ENCODE peak calls at places on chromosomes 13 and 19, in nine cellular contexts. M, T, B, D, Y, X, F, K and E are unnamed samples.

GRCh38 chr19:15419413-15420025 is 731 bp upstream of the AKAP8L start:
- DNase-seq in M (no peak), T (peak; percentile 71), B (no peak), D (no peak), Y (no peak), X (no peak), F (no peak), K (no peak), E (no peak)

GRCh38 chr13:109630281-109630680 is 156.1 kb downstream of the IRS2 start:
- DNase-seq in M (no peak), T (no peak), B (no peak), D (no peak), Y (peak; percentile 10), X (no peak), F (no peak), K (no peak), E (no peak)

GRCh38 chr19:6032827-6033226 is 54.9 kb upstream of the RANBP3 start:
- DNase-seq in M (peak; percentile 21), T (no peak), B (no peak), D (no peak), Y (no peak), X (no peak), F (no peak), K (no peak), E (no peak)

GRCh38 chr19:42132851-42133528 is 744 bp upstream of the POU2F2 start:
- DNase-seq in M (peak; percentile 95), T (peak; percentile 43), B (peak; percentile 77), D (peak; percentile 13), Y (no peak), X (peak; percentile 70), F (peak; percentile 96), K (peak; percentile 33), E (no peak)

GRCh38 chr13:19062801-19063200 is 118.8 kb downstream of the TUBA3C start:
- DNase-seq in M (no peak), T (no peak), B (no peak), D (no peak), Y (no peak), X (no peak), F (no peak), K (no peak), E (no peak)

GRCh38 chr13:113989585-113990300 is 15.9 kb upstream of the C13orf46 start:
- DNase-seq in M (no peak), T (no peak), B (no peak), D (no peak), Y (no peak), X (no peak), F (peak; percentile 37), K (no peak), E (no peak)

GRCh38 chr19:41436664-41436951 is 3.1 kb downstream of the DMAC2 start:
- DNase-seq in M (no peak), T (no peak), B (no peak), D (no peak), Y (no peak), X (no peak), F (no peak), K (no peak), E (no peak)

GRCh38 chr13:43284162-43284561 is 260.8 kb downstream of the DNAJC15 start:
- DNase-seq in M (no peak), T (no peak), B (no peak), D (no peak), Y (peak; percentile 92), X (no peak), F (no peak), K (no peak), E (no peak)

GRCh38 chr19:42290523-42291436 is 11.2 kb upstream of the PRR19 start:
- DNase-seq in M (peak; percentile 73), T (no peak), B (peak; percentile 53), D (no peak), Y (no peak), X (peak; percentile 52), F (peak; percentile 84), K (no peak), E (no peak)

GRCh38 chr13:75329097-75329496 is 152.9 kb downstream of the TBC1D4 start:
- DNase-seq in M (no peak), T (no peak), B (no peak), D (no peak), Y (no peak), X (no peak), F (no peak), K (no peak), E (no peak)

GRCh38 chr19:31666126-31666525 is 316.9 kb upstream of the TSHZ3 start:
- DNase-seq in M (no peak), T (no peak), B (no peak), D (no peak), Y (no peak), X (no peak), F (no peak), K (no peak), E (no peak)

GRCh38 chr19:12788025-12788681 is 3.1 kb upstream of the JUNB start:
- DNase-seq in M (no peak), T (no peak), B (no peak), D (no peak), Y (no peak), X (no peak), F (no peak), K (no peak), E (no peak)

GRCh38 chr19:5927439-5927821 is 13.4 kb downstream of the CAPS start:
- DNase-seq in M (no peak), T (no peak), B (no peak), D (no peak), Y (no peak), X (no peak), F (no peak), K (peak; percentile 19), E (no peak)

GRCh38 chr19:6753178-6754031 is 13.8 kb downstream of the SH2D3A start:
- DNase-seq in M (peak; percentile 76), T (peak; percentile 77), B (peak; percentile 73), D (peak; percentile 91), Y (peak; percentile 15), X (peak; percentile 89), F (peak; percentile 95), K (peak; percentile 57), E (peak; percentile 69)

GRCh38 chr19:56348289-56348877 is 33.7 kb upstream of the ZSCAN5A start:
- DNase-seq in M (no peak), T (no peak), B (no peak), D (peak; percentile 22), Y (no peak), X (no peak), F (no peak), K (no peak), E (no peak)

GRCh38 chr19:49081273-49081672 is 4.0 kb upstream of the SNRNP70 start:
- DNase-seq in M (no peak), T (no peak), B (no peak), D (no peak), Y (no peak), X (no peak), F (no peak), K (no peak), E (no peak)

GRCh38 chr19:49085020-49085867 is at the start of gene SNRNP70:
- DNase-seq in M (peak; percentile 100), T (peak; percentile 99), B (peak; percentile 99), D (peak; percentile 98), Y (peak; percentile 99), X (peak; percentile 100), F (peak; percentile 100), K (peak; percentile 94), E (peak; percentile 80)

GRCh38 chr19:49084206-49085019 is 838 bp upstream of the SNRNP70 start:
- DNase-seq in M (no peak), T (no peak), B (no peak), D (no peak), Y (no peak), X (no peak), F (peak; percentile 78), K (no peak), E (no peak)

GRCh38 chr19:49085868-49086232 is 599 bp downstream of the SNRNP70 start:
- DNase-seq in M (no peak), T (no peak), B (no peak), D (no peak), Y (no peak), X (no peak), F (no peak), K (no peak), E (no peak)

DNA sequence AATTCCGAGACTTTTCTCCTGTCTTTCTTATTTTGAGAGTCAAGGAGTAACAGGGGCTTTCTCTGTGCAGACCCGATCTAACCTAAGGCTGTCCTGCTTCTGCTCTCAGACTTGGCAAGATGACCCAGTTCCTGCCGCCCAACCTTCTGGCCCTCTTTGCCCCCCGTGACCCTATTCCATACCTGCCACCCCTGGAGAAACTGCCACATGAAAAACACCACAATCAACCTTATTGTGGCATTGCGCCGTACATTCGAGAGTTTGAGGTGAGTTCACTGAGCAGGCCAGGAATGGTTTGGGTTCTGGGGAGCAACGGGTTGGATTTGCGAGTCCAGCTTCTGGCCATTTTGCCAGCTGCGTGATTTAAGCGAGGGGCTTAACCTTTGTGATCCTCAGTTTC is 1.0 kb downstream of the SNRNP70 start:
- DNase-seq in M (no peak), T (no peak), B (no peak), D (no peak), Y (no peak), X (no peak), F (no peak), K (no peak), E (no peak)
- H3K27ac ChIP-seq in M (peak overlapping the region; percentile 74), T (peak overlapping the region; percentile 79), B (peak overlapping the region; percentile 84), D (peak overlapping the region; percentile 94), Y (peak overlapping the region; percentile 34), X (no peak overlapping the region), F (peak overlapping the region; percentile 96), K (peak overlapping the region; percentile 87), E (peak overlapping the region; percentile 94)

GRCh38 chr13:25752957-25753540 is 298.8 kb downstream of the SHISA2 start:
- DNase-seq in M (no peak), T (peak; percentile 10), B (no peak), D (no peak), Y (peak; percentile 36), X (no peak), F (no peak), K (no peak), E (no peak)
- H3K27me3 ChIP-seq in M (no peaks in the 10 kb centered on the region), T (no peaks in the 10 kb centered on the region), B (no peaks in the 10 kb centered on the region), D (peaks cover 27% of the 10 kb centered on the region), Y (no peaks in the 10 kb centered on the region), X (no peaks in the 10 kb centered on the region), F (no peaks in the 10 kb centered on the region), K (no peaks in the 10 kb centered on the region), E (no peaks in the 10 kb centered on the region)

DNA sequence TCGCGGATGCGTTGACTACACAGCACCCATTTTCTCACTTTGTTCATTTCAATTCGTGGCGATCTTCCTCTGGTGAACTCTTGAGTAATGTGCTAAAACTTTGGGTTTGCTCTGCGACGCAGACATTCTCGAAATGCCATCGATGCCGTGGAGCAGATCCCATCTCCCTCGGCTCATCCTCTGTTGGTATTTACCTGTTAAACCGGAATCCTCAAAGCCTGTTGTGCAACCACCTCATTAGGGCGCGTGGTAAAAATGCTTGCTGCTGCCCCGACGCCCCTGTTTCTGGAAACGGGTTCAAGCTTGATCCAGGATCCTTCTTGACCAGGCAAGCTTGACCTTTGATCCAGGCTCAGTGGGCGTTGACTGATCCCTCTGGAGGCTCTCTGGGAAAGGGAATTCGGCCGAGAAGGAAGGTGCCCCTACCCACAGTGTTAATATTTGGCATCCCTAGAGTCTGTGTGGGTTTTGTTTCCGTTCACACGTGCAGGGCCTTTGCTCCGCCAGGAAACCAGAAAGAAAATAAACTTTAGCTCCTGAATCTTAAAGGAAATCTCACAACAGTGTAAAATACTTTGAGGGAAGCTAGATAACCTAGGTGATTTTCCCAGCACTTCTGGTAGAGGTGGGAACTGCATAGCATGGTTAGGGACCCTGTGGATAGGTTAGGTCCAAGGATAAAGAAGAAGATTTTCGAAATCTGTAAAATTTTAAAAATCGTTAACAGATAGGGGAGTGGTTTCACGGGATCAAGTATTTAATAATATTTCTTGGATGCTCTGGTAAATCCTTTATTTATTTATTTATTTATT is 1.0 kb downstream of the LSM14A start:
- DNase-seq in M (peak; percentile 52), T (peak; percentile 50), B (no peak), D (no peak), Y (peak; percentile 27), X (peak; percentile 51), F (peak; percentile 76), K (no peak), E (no peak)
- H3K4me1 ChIP-seq in M (peaks cover 56% of the 10 kb centered on the region), T (peaks cover 48% of the 10 kb centered on the region), B (peaks cover 42% of the 10 kb centered on the region), D (peaks cover 37% of the 10 kb centered on the region), Y (peaks cover 9% of the 10 kb centered on the region), X (peaks cover 45% of the 10 kb centered on the region), F (peaks cover 77% of the 10 kb centered on the region), K (peaks cover 17% of the 10 kb centered on the region), E (peaks cover 46% of the 10 kb centered on the region)

GRCh38 chr19:14005381-14006084 is 587 bp downstream of the RFX1 start:
- DNase-seq in M (peak; percentile 92), T (peak; percentile 94), B (peak; percentile 91), D (peak; percentile 65), Y (peak; percentile 75), X (peak; percentile 94), F (peak; percentile 97), K (peak; percentile 39), E (no peak)
- H3K27ac ChIP-seq in M (peak overlapping the region; percentile 99), T (peak overlapping the region; percentile 93), B (peak overlapping the region; percentile 100), D (peak overlapping the region; percentile 79), Y (peak overlapping the region; percentile 28), X (peak overlapping the region; percentile 98), F (peak overlapping the region; percentile 95), K (peak overlapping the region; percentile 80), E (peak overlapping the region; percentile 91)